ENCODE peak calls at places on chromosome 1, in ten cellular contexts. One of them, this sample, is unnamed. For H3K36me3, the result is how much of the 10 kb centered on the place peaks cover.

GRCh38 chr1:192263436-192263835 is 53.4 kb upstream of the RGS21 start:
- DNase-seq in right lobe of liver: no peak
- DNase-seq in heart right ventricle: no peak
- DNase-seq in GM23338: no peak
- DNase-seq in spleen: no peak
- DNase-seq in CD4-positive, CD25-positive, alpha-beta regulatory T cell: no peak
- DNase-seq in H7: no peak
- DNase-seq in GM06990: no peak
- DNase-seq in BJ: peak
- DNase-seq in K562: no peak
- DNase-seq in this sample: no peak

GRCh38 chr1:100921110-100921706 is 25.3 kb downstream of the SLC30A7 start:
- DNase-seq in GM23338: peak
- DNase-seq in heart right ventricle: peak
- DNase-seq in right lobe of liver: no peak
- DNase-seq in CD4-positive, CD25-positive, alpha-beta regulatory T cell: peak
- DNase-seq in BJ: no peak
- DNase-seq in H7: peak
- DNase-seq in K562: peak
- DNase-seq in spleen: no peak
- DNase-seq in GM06990: peak
- DNase-seq in this sample: no peak

GRCh38 chr1:108108119-108108518 is 92.0 kb downstream of the SLC25A24 start:
- DNase-seq in heart right ventricle: no peak
- DNase-seq in K562: no peak
- DNase-seq in H7: no peak
- DNase-seq in GM23338: no peak
- DNase-seq in right lobe of liver: no peak
- DNase-seq in BJ: no peak
- DNase-seq in CD4-positive, CD25-positive, alpha-beta regulatory T cell: no peak
- DNase-seq in GM06990: no peak
- DNase-seq in spleen: no peak
- DNase-seq in this sample: no peak

GRCh38 chr1:150548632-150549495 is at the start of gene ADAMTSL4:
- DNase-seq in BJ: no peak
- DNase-seq in heart right ventricle: no peak
- DNase-seq in CD4-positive, CD25-positive, alpha-beta regulatory T cell: peak
- DNase-seq in K562: peak
- DNase-seq in GM06990: peak
- DNase-seq in H7: peak
- DNase-seq in GM23338: peak
- DNase-seq in right lobe of liver: peak
- DNase-seq in spleen: peak
- DNase-seq in this sample: no peak

GRCh38 chr1:245084551-245084950 is 70.2 kb upstream of the KIF26B start:
- DNase-seq in CD4-positive, CD25-positive, alpha-beta regulatory T cell: no peak
- DNase-seq in GM23338: no peak
- DNase-seq in right lobe of liver: no peak
- DNase-seq in BJ: no peak
- DNase-seq in K562: no peak
- DNase-seq in spleen: no peak
- DNase-seq in GM06990: no peak
- DNase-seq in H7: no peak
- DNase-seq in heart right ventricle: no peak
- DNase-seq in this sample: no peak

GRCh38 chr1:9307303-9307702 is 14.6 kb downstream of the SPSB1 start:
- DNase-seq in BJ: no peak
- DNase-seq in right lobe of liver: no peak
- DNase-seq in K562: no peak
- DNase-seq in GM23338: no peak
- DNase-seq in GM06990: no peak
- DNase-seq in heart right ventricle: no peak
- DNase-seq in CD4-positive, CD25-positive, alpha-beta regulatory T cell: no peak
- DNase-seq in H7: no peak
- DNase-seq in spleen: no peak
- DNase-seq in this sample: no peak

GRCh38 chr1:113452921-113453770 is 62.8 kb downstream of the MAGI3 start:
- DNase-seq in GM23338: peak
- DNase-seq in right lobe of liver: no peak
- DNase-seq in K562: peak
- DNase-seq in GM06990: no peak
- DNase-seq in spleen: no peak
- DNase-seq in heart right ventricle: no peak
- DNase-seq in H7: peak
- DNase-seq in BJ: no peak
- DNase-seq in CD4-positive, CD25-positive, alpha-beta regulatory T cell: peak
- DNase-seq in this sample: no peak

GRCh38 chr1:116391207-116391606 is 18.2 kb downstream of the ATP1A1 start:
- DNase-seq in BJ: no peak
- DNase-seq in spleen: no peak
- DNase-seq in CD4-positive, CD25-positive, alpha-beta regulatory T cell: no peak
- DNase-seq in heart right ventricle: no peak
- DNase-seq in GM06990: no peak
- DNase-seq in right lobe of liver: no peak
- DNase-seq in K562: no peak
- DNase-seq in GM23338: no peak
- DNase-seq in H7: no peak
- DNase-seq in this sample: no peak

GRCh38 chr1:160674415-160674814 is 27.6 kb upstream of the SLAMF1 start:
- DNase-seq in spleen: no peak
- DNase-seq in right lobe of liver: no peak
- DNase-seq in BJ: no peak
- DNase-seq in CD4-positive, CD25-positive, alpha-beta regulatory T cell: no peak
- DNase-seq in GM06990: no peak
- DNase-seq in H7: no peak
- DNase-seq in GM23338: no peak
- DNase-seq in K562: no peak
- DNase-seq in heart right ventricle: no peak
- DNase-seq in this sample: no peak
- H3K4me3 ChIP-seq in spleen: no peak
- H3K4me3 ChIP-seq in right lobe of liver: no peak
- H3K4me3 ChIP-seq in BJ: no peak
- H3K4me3 ChIP-seq in CD4-positive, CD25-positive, alpha-beta regulatory T cell: no peak
- H3K4me3 ChIP-seq in GM06990: no peak
- H3K4me3 ChIP-seq in H7: no peak
- H3K4me3 ChIP-seq in GM23338: no peak
- H3K4me3 ChIP-seq in K562: no peak
- H3K4me3 ChIP-seq in heart right ventricle: peak
- H3K4me3 ChIP-seq in this sample: no peak

GRCh38 chr1:23751050-23751814 is 8.0 kb downstream of the ELOA start:
- DNase-seq in H7: peak
- DNase-seq in K562: peak
- DNase-seq in heart right ventricle: no peak
- DNase-seq in right lobe of liver: no peak
- DNase-seq in GM23338: peak
- DNase-seq in BJ: no peak
- DNase-seq in CD4-positive, CD25-positive, alpha-beta regulatory T cell: peak
- DNase-seq in spleen: no peak
- DNase-seq in GM06990: no peak
- DNase-seq in this sample: peak
- H3K36me3 ChIP-seq in H7: under half
- H3K36me3 ChIP-seq in K562: half or more
- H3K36me3 ChIP-seq in heart right ventricle: under half
- H3K36me3 ChIP-seq in right lobe of liver: half or more
- H3K36me3 ChIP-seq in GM23338: half or more
- H3K36me3 ChIP-seq in BJ: under half
- H3K36me3 ChIP-seq in CD4-positive, CD25-positive, alpha-beta regulatory T cell: half or more
- H3K36me3 ChIP-seq in spleen: half or more
- H3K36me3 ChIP-seq in GM06990: under half
- H3K36me3 ChIP-seq in this sample: under half

DNA sequence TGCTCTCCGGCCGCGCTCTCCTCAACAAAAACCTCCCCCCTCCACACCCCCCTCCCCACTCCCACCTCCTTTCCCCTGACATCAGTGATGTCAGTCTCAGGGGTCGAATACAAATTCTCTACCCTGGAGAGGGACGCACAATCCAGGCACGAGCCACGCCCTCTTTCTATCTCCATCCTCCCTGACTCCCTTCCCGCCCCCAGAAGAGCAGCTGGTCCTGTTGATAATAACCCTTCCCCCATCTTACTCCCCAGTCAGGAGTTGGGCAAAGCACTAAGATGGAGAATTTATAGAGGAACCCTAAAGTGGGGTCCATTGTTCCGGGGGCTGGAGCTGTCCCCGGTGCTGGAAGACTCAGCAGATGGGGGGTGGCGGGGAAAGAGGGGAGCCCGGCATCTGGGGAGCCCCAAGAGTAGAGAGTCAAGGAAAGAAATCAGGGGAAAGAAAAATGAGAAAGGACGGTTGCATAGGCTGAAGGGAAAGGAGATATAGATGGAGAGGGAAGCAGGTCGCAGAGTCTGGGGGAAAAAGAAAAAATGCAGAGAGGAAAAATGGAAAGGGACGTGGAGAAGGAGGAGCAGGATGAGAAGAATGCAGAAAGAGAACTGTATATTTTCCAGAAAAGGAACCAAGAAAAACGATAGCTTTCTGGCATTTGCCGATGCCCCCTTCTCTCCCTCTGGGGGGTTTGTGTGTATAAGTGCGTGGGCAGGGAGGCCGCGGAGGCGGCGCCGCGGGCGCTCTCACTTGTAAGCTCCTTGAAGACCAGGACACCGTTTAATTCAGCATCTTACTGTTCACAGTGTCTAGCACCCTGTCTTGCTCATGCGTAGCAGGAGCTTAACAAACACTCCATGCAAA is at the start of gene CELF3:
- DNase-seq in BJ: no peak
- DNase-seq in K562: peak
- DNase-seq in right lobe of liver: no peak
- DNase-seq in H7: peak
- DNase-seq in heart right ventricle: peak
- DNase-seq in CD4-positive, CD25-positive, alpha-beta regulatory T cell: peak
- DNase-seq in GM23338: peak
- DNase-seq in GM06990: no peak
- DNase-seq in spleen: no peak
- DNase-seq in this sample: no peak
- H3K4me3 ChIP-seq in BJ: no peak
- H3K4me3 ChIP-seq in K562: no peak
- H3K4me3 ChIP-seq in right lobe of liver: no peak
- H3K4me3 ChIP-seq in H7: peak
- H3K4me3 ChIP-seq in heart right ventricle: no peak
- H3K4me3 ChIP-seq in CD4-positive, CD25-positive, alpha-beta regulatory T cell: no peak
- H3K4me3 ChIP-seq in GM23338: peak
- H3K4me3 ChIP-seq in GM06990: no peak
- H3K4me3 ChIP-seq in spleen: no peak
- H3K4me3 ChIP-seq in this sample: no peak

GRCh38 chr1:19123837-19124236 is 86.2 kb downstream of the UBR4 start:
- DNase-seq in right lobe of liver: no peak
- DNase-seq in heart right ventricle: peak
- DNase-seq in GM06990: no peak
- DNase-seq in GM23338: no peak
- DNase-seq in BJ: no peak
- DNase-seq in CD4-positive, CD25-positive, alpha-beta regulatory T cell: peak
- DNase-seq in K562: no peak
- DNase-seq in H7: no peak
- DNase-seq in spleen: no peak
- DNase-seq in this sample: no peak

GRCh38 chr1:19133360-19133759 is 76.7 kb downstream of the UBR4 start:
- DNase-seq in H7: no peak
- DNase-seq in GM06990: no peak
- DNase-seq in K562: no peak
- DNase-seq in CD4-positive, CD25-positive, alpha-beta regulatory T cell: no peak
- DNase-seq in right lobe of liver: no peak
- DNase-seq in BJ: no peak
- DNase-seq in spleen: no peak
- DNase-seq in heart right ventricle: no peak
- DNase-seq in GM23338: no peak
- DNase-seq in this sample: no peak

GRCh38 chr1:19124273-19124672 is 85.8 kb downstream of the UBR4 start:
- DNase-seq in spleen: no peak
- DNase-seq in K562: no peak
- DNase-seq in heart right ventricle: no peak
- DNase-seq in right lobe of liver: no peak
- DNase-seq in CD4-positive, CD25-positive, alpha-beta regulatory T cell: no peak
- DNase-seq in BJ: no peak
- DNase-seq in GM06990: no peak
- DNase-seq in H7: no peak
- DNase-seq in GM23338: no peak
- DNase-seq in this sample: no peak

GRCh38 chr1:19130476-19130875 is 79.6 kb downstream of the UBR4 start:
- DNase-seq in H7: no peak
- DNase-seq in spleen: no peak
- DNase-seq in GM23338: no peak
- DNase-seq in GM06990: no peak
- DNase-seq in K562: no peak
- DNase-seq in right lobe of liver: no peak
- DNase-seq in heart right ventricle: no peak
- DNase-seq in BJ: no peak
- DNase-seq in CD4-positive, CD25-positive, alpha-beta regulatory T cell: no peak
- DNase-seq in this sample: no peak

GRCh38 chr1:19128965-19129514 is 81.0 kb downstream of the UBR4 start:
- DNase-seq in heart right ventricle: no peak
- DNase-seq in K562: no peak
- DNase-seq in CD4-positive, CD25-positive, alpha-beta regulatory T cell: no peak
- DNase-seq in GM23338: no peak
- DNase-seq in BJ: no peak
- DNase-seq in spleen: no peak
- DNase-seq in right lobe of liver: no peak
- DNase-seq in H7: no peak
- DNase-seq in GM06990: no peak
- DNase-seq in this sample: no peak
- H3K36me3 ChIP-seq in heart right ventricle: under half
- H3K36me3 ChIP-seq in K562: half or more
- H3K36me3 ChIP-seq in CD4-positive, CD25-positive, alpha-beta regulatory T cell: half or more
- H3K36me3 ChIP-seq in GM23338: half or more
- H3K36me3 ChIP-seq in BJ: half or more
- H3K36me3 ChIP-seq in spleen: half or more
- H3K36me3 ChIP-seq in right lobe of liver: half or more
- H3K36me3 ChIP-seq in H7: half or more
- H3K36me3 ChIP-seq in GM06990: under half
- H3K36me3 ChIP-seq in this sample: half or more

GRCh38 chr1:228379666-228380065 is 27.0 kb downstream of the TRIM11 start:
- DNase-seq in GM23338: no peak
- DNase-seq in GM06990: no peak
- DNase-seq in BJ: no peak
- DNase-seq in spleen: peak
- DNase-seq in H7: no peak
- DNase-seq in CD4-positive, CD25-positive, alpha-beta regulatory T cell: no peak
- DNase-seq in heart right ventricle: no peak
- DNase-seq in right lobe of liver: peak
- DNase-seq in K562: no peak
- DNase-seq in this sample: no peak
- H3K4me3 ChIP-seq in GM23338: peak
- H3K4me3 ChIP-seq in GM06990: no peak
- H3K4me3 ChIP-seq in BJ: no peak
- H3K4me3 ChIP-seq in spleen: no peak
- H3K4me3 ChIP-seq in H7: peak
- H3K4me3 ChIP-seq in CD4-positive, CD25-positive, alpha-beta regulatory T cell: no peak
- H3K4me3 ChIP-seq in heart right ventricle: no peak
- H3K4me3 ChIP-seq in right lobe of liver: no peak
- H3K4me3 ChIP-seq in K562: no peak
- H3K4me3 ChIP-seq in this sample: no peak

This sample was measured in lung.